ENCODE peak calls at places on chromosome 4, in seven cellular contexts. One of them, this sample, is unnamed.
A peak's percentile ranks its signal among the peaks of the same experiment; 100 is the strongest.

GRCh38 chr4:103484521-103484920 is 235.3 kb downstream of the TACR3 start:
- DNase-seq in epithelial cell of esophagus: peak; percentile 9
- DNase-seq in H9: no peak
- DNase-seq in omental fat pad: no peak
- DNase-seq in hepatocyte: no peak
- DNase-seq in B cell: no peak
- DNase-seq in GM10248: no peak
- DNase-seq in this sample: no peak

GRCh38 chr4:48905363-48906015 is 1.1 kb downstream of the OCIAD2 start:
- DNase-seq in H9: no peak
- DNase-seq in epithelial cell of esophagus: peak; percentile 59
- DNase-seq in B cell: no peak
- DNase-seq in hepatocyte: peak; percentile 71
- DNase-seq in GM10248: no peak
- DNase-seq in omental fat pad: no peak
- DNase-seq in this sample: no peak

GRCh38 chr4:30068234-30068633 is 651.9 kb upstream of the PCDH7 start:
- DNase-seq in epithelial cell of esophagus: peak; percentile 1
- DNase-seq in H9: no peak
- DNase-seq in GM10248: no peak
- DNase-seq in B cell: no peak
- DNase-seq in hepatocyte: no peak
- DNase-seq in omental fat pad: no peak
- DNase-seq in this sample: no peak

GRCh38 chr4:93827272-93827947 is 1.1 kb upstream of the ATOH1 start:
- DNase-seq in hepatocyte: no peak
- DNase-seq in B cell: no peak
- DNase-seq in epithelial cell of esophagus: peak; percentile 23
- DNase-seq in omental fat pad: no peak
- DNase-seq in H9: peak; percentile 89
- DNase-seq in GM10248: no peak
- DNase-seq in this sample: peak; percentile 30

GRCh38 chr4:40577588-40578253 is 51.9 kb downstream of the RBM47 start:
- DNase-seq in GM10248: no peak
- DNase-seq in omental fat pad: no peak
- DNase-seq in B cell: no peak
- DNase-seq in epithelial cell of esophagus: no peak
- DNase-seq in hepatocyte: no peak
- DNase-seq in H9: no peak
- DNase-seq in this sample: no peak

GRCh38 chr4:67051000-67051789 is 494.1 kb downstream of the CENPC start:
- DNase-seq in omental fat pad: no peak
- DNase-seq in GM10248: no peak
- DNase-seq in hepatocyte: no peak
- DNase-seq in H9: no peak
- DNase-seq in B cell: no peak
- DNase-seq in epithelial cell of esophagus: peak; percentile 64
- DNase-seq in this sample: no peak

GRCh38 chr4:126839066-126839465 is 793.7 kb upstream of the INTU start:
- DNase-seq in B cell: no peak
- DNase-seq in omental fat pad: no peak
- DNase-seq in hepatocyte: no peak
- DNase-seq in GM10248: no peak
- DNase-seq in epithelial cell of esophagus: no peak
- DNase-seq in H9: no peak
- DNase-seq in this sample: no peak

GRCh38 chr4:127781303-127782024 is 658 bp upstream of the HSPA4L start:
- DNase-seq in omental fat pad: no peak
- DNase-seq in H9: no peak
- DNase-seq in epithelial cell of esophagus: peak; percentile 48
- DNase-seq in GM10248: no peak
- DNase-seq in B cell: no peak
- DNase-seq in hepatocyte: peak; percentile 72
- DNase-seq in this sample: peak; percentile 12

GRCh38 chr4:89625599-89626293 is 211.2 kb downstream of the SNCA start:
- DNase-seq in B cell: no peak
- DNase-seq in hepatocyte: no peak
- DNase-seq in GM10248: no peak
- DNase-seq in omental fat pad: no peak
- DNase-seq in H9: no peak
- DNase-seq in epithelial cell of esophagus: peak; percentile 1
- DNase-seq in this sample: no peak

GRCh38 chr4:6184169-6184568 is 16.2 kb downstream of the JAKMIP1 start:
- DNase-seq in omental fat pad: no peak
- DNase-seq in B cell: no peak
- DNase-seq in hepatocyte: no peak
- DNase-seq in H9: no peak
- DNase-seq in GM10248: no peak
- DNase-seq in epithelial cell of esophagus: no peak
- DNase-seq in this sample: no peak

GRCh38 chr4:61094854-61095598 is 105.1 kb upstream of the ADGRL3 start:
- DNase-seq in epithelial cell of esophagus: peak; percentile 40
- DNase-seq in hepatocyte: no peak
- DNase-seq in B cell: no peak
- DNase-seq in omental fat pad: no peak
- DNase-seq in GM10248: no peak
- DNase-seq in H9: no peak
- DNase-seq in this sample: no peak

GRCh38 chr4:127410201-127410600 is 222.6 kb upstream of the INTU start:
- DNase-seq in omental fat pad: no peak
- DNase-seq in GM10248: no peak
- DNase-seq in epithelial cell of esophagus: no peak
- DNase-seq in hepatocyte: no peak
- DNase-seq in H9: no peak
- DNase-seq in B cell: no peak
- DNase-seq in this sample: no peak

GRCh38 chr4:6942238-6942800 is 32.7 kb downstream of the TBC1D14 start:
- DNase-seq in GM10248: peak; percentile 59
- DNase-seq in omental fat pad: no peak
- DNase-seq in B cell: no peak
- DNase-seq in hepatocyte: peak; percentile 87
- DNase-seq in epithelial cell of esophagus: peak; percentile 92
- DNase-seq in H9: no peak
- DNase-seq in this sample: peak; percentile 63

GRCh38 chr4:88659061-88659889 is 38.4 kb downstream of the NAP1L5 start:
- DNase-seq in epithelial cell of esophagus: peak; percentile 87
- DNase-seq in GM10248: peak; percentile 47
- DNase-seq in omental fat pad: no peak
- DNase-seq in hepatocyte: peak; percentile 79
- DNase-seq in B cell: no peak
- DNase-seq in H9: peak; percentile 58
- DNase-seq in this sample: peak; percentile 50

GRCh38 chr4:148055844-148056243 is 324.0 kb downstream of the ARHGAP10 start:
- DNase-seq in B cell: no peak
- DNase-seq in H9: no peak
- DNase-seq in hepatocyte: no peak
- DNase-seq in omental fat pad: no peak
- DNase-seq in GM10248: no peak
- DNase-seq in epithelial cell of esophagus: no peak
- DNase-seq in this sample: no peak

DNA sequence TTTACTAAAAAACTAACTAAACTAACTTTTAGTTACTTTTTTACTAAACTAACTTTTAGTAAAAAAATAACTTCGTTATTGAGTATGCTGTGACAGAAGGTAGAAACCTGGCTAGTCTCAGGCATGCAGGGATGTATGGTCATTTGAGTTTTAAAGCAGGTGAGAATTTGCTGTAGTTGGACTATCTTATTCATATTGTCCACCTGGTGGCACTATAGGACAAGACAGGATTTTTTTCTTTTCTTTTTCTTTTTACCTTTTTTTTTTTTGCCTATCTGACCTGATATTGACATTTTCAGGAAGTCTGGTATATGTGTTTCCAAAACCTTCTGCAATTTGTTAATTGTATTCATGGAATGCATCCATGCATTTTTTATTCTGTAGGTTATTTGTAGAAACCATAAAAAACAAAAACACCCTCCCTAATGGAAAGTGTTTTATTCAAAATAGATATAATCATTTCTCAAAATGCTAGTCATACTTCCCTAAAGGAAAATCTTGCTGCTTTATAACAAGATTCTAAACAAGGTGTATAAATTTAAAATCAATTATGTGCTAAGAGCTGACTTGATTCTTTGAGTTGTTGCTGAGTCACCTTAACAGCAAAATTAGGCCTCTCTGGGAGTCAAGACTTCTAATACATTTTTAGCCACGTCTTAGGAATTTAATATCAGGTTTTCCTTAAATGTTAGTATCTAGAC is 201.2 kb upstream of the GNPDA2 start:
- DNase-seq in B cell: no peak
- DNase-seq in GM10248: peak; percentile 4
- DNase-seq in hepatocyte: peak; percentile 54
- DNase-seq in omental fat pad: no peak
- DNase-seq in epithelial cell of esophagus: peak; percentile 43
- DNase-seq in H9: no peak
- DNase-seq in this sample: peak; percentile 1
- TF ChIP-seq CTCF in B cell: peak; percentile 15
- TF ChIP-seq CTCF in GM10248: peak; percentile 27
- TF ChIP-seq CTCF in hepatocyte: peak; percentile 70
- TF ChIP-seq CTCF in omental fat pad: no peak
- TF ChIP-seq CTCF in epithelial cell of esophagus: peak; percentile 44
- TF ChIP-seq CTCF in H9: peak; percentile 80
- TF ChIP-seq CTCF in this sample: peak; percentile 45

DNA sequence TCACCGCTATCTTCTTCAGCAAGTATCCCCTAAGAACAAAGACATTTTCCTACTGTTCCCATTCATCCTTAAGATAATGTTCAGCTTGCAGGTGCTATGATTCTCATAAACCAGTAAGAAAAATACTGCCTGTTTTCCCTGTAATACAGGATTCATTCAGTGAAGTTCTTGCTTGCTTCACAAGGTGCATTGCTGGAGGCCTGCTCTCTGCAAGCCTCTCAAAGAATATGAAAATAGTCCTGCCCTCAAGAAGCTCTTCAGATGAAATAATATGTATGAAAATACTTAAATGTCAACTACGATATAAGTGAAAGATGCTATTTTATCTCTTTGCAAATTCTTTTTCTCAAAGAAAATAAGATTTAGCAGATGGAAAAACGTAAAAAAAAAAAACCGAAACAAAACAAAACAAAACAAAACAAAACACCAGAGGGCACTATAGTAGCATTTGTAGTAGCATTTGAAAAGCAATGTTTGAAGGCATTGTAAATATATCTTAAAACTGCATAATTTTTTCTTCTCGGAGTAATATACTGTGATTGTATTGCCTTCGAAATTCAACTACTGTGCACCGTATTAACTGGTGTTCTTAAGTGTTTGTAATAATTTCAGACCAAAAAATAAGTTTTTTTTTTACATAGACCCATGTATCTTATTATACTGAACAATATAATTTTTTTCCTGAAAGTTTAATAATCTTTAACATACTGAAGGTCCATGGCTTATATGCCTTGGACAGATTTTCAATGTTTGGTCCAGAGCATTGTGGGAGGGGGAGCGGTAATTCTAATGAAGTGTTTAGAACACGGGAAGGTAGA is 26.0 kb downstream of the ADH4 start:
- DNase-seq in hepatocyte: peak; percentile 22
- DNase-seq in B cell: no peak
- DNase-seq in GM10248: peak; percentile 36
- DNase-seq in epithelial cell of esophagus: peak; percentile 27
- DNase-seq in H9: no peak
- DNase-seq in omental fat pad: no peak
- DNase-seq in this sample: peak; percentile 29
- TF ChIP-seq CTCF in hepatocyte: peak; percentile 47
- TF ChIP-seq CTCF in B cell: peak; percentile 41
- TF ChIP-seq CTCF in GM10248: no peak
- TF ChIP-seq CTCF in epithelial cell of esophagus: no peak
- TF ChIP-seq CTCF in H9: peak; percentile 49
- TF ChIP-seq CTCF in omental fat pad: no peak
- TF ChIP-seq CTCF in this sample: peak; percentile 19

GRCh38 chr4:137614491-137614890 is 82.2 kb upstream of the PCDH18 start:
- DNase-seq in omental fat pad: no peak
- DNase-seq in epithelial cell of esophagus: no peak
- DNase-seq in H9: no peak
- DNase-seq in B cell: no peak
- DNase-seq in hepatocyte: no peak
- DNase-seq in GM10248: no peak
- DNase-seq in this sample: no peak

GRCh38 chr4:137611998-137612700 is 79.9 kb upstream of the PCDH18 start:
- DNase-seq in omental fat pad: no peak
- DNase-seq in H9: no peak
- DNase-seq in hepatocyte: no peak
- DNase-seq in B cell: no peak
- DNase-seq in epithelial cell of esophagus: no peak
- DNase-seq in GM10248: no peak
- DNase-seq in this sample: no peak

GRCh38 chr4:137609693-137610450 is 77.6 kb upstream of the PCDH18 start:
- DNase-seq in H9: no peak
- DNase-seq in omental fat pad: no peak
- DNase-seq in B cell: no peak
- DNase-seq in GM10248: no peak
- DNase-seq in epithelial cell of esophagus: no peak
- DNase-seq in hepatocyte: peak; percentile 46
- DNase-seq in this sample: no peak

GRCh38 chr4:137608085-137608484 is 75.8 kb upstream of the PCDH18 start:
- DNase-seq in H9: no peak
- DNase-seq in GM10248: no peak
- DNase-seq in B cell: no peak
- DNase-seq in hepatocyte: peak; percentile 8
- DNase-seq in epithelial cell of esophagus: peak; percentile 11
- DNase-seq in omental fat pad: no peak
- DNase-seq in this sample: no peak

GRCh38 chr4:137610960-137611359 is 78.7 kb upstream of the PCDH18 start:
- DNase-seq in H9: peak; percentile 41
- DNase-seq in omental fat pad: no peak
- DNase-seq in hepatocyte: peak; percentile 19
- DNase-seq in epithelial cell of esophagus: peak; percentile 7
- DNase-seq in B cell: no peak
- DNase-seq in GM10248: no peak
- DNase-seq in this sample: no peak
- TF ChIP-seq CTCF in H9: peak; percentile 74
- TF ChIP-seq CTCF in omental fat pad: no peak
- TF ChIP-seq CTCF in hepatocyte: peak; percentile 33
- TF ChIP-seq CTCF in epithelial cell of esophagus: peak; percentile 39
- TF ChIP-seq CTCF in B cell: no peak
- TF ChIP-seq CTCF in GM10248: no peak
- TF ChIP-seq CTCF in this sample: peak; percentile 18

DNA sequence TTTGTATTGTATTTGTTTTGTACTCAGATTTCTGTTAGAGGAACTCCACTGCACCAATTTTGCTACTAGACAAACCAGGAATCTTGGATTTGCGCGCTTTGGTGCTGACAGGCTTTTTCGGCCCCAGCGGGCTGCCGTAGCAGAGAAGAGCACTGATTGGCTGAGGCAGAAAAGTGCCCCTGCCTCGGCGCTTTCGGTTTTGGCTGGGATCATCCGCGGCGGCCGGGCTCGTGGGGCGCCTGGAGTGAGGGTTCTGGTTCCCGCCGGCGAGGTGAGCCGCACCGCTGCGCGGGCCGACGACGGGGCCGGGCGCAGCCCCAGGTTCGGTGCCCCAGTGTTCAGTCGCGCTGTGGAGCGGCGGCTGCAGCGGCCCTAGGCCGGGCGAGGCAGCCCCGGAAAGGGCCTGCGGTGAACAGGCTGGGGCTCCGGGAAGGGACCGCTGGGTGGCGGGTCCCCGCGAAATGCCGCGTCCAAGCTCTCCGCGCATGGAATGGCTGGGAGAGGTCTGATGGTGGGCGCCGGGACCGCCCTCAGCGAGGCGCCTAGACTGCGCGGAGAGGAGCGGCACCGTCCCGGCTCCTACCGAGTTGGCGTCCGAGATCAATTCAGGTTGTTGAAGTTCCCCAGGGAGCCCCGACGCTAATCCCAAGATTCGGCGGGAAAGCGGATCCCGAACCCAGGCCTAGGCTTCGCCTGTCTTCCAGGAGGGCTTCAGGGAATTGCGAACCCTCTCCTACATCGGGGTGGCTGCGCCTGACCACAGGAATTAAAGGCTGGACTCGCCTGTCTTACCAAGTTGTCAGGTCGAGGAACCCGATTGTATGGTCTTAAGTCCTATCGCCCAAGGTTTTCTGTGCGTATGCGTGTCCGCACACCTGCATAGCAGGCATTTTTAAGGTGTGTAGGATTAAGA is at the start of gene LSM6:
- DNase-seq in omental fat pad: peak; percentile 55
- DNase-seq in H9: peak; percentile 79
- DNase-seq in hepatocyte: peak; percentile 90
- DNase-seq in epithelial cell of esophagus: peak; percentile 88
- DNase-seq in B cell: peak; percentile 84
- DNase-seq in GM10248: peak; percentile 88
- DNase-seq in this sample: peak; percentile 84
- TF ChIP-seq CTCF in omental fat pad: no peak
- TF ChIP-seq CTCF in H9: peak; percentile 15
- TF ChIP-seq CTCF in hepatocyte: no peak
- TF ChIP-seq CTCF in epithelial cell of esophagus: no peak
- TF ChIP-seq CTCF in B cell: no peak
- TF ChIP-seq CTCF in GM10248: no peak
- TF ChIP-seq CTCF in this sample: no peak

This sample was measured in GM13977.